ENCODE peak calls at places on chromosomes 3 and 15, in five cellular contexts. One of them, this sample, is unnamed.

GRCh38 chr3:103421460-103421859 is 986.6 kb downstream of the ZPLD1 start:
- DNase-seq in B cell: no peak
- DNase-seq in neural crest cell: no peak
- DNase-seq in epithelial cell of esophagus: no peak
- DNase-seq in A549: no peak
- DNase-seq in this sample: no peak

GRCh38 chr3:12224181-12225147 is 64.4 kb upstream of the PPARG start:
- DNase-seq in B cell: no peak
- DNase-seq in A549: peak
- DNase-seq in neural crest cell: no peak
- DNase-seq in epithelial cell of esophagus: peak
- DNase-seq in this sample: peak

GRCh38 chr3:55267206-55267930 is 219.7 kb downstream of the WNT5A start:
- DNase-seq in neural crest cell: no peak
- DNase-seq in epithelial cell of esophagus: no peak
- DNase-seq in B cell: no peak
- DNase-seq in A549: no peak
- DNase-seq in this sample: no peak

GRCh38 chr3:54988302-54989022 is 60.6 kb upstream of the LRTM1 start:
- DNase-seq in A549: no peak
- DNase-seq in B cell: no peak
- DNase-seq in epithelial cell of esophagus: peak
- DNase-seq in neural crest cell: no peak
- DNase-seq in this sample: peak

GRCh38 chr15:60972301-60972700 is 256.8 kb downstream of the RORA start:
- DNase-seq in B cell: no peak
- DNase-seq in epithelial cell of esophagus: peak
- DNase-seq in A549: no peak
- DNase-seq in neural crest cell: no peak
- DNase-seq in this sample: no peak

GRCh38 chr15:57220220-57220619 is 156.1 kb upstream of the CGNL1 start:
- DNase-seq in neural crest cell: no peak
- DNase-seq in epithelial cell of esophagus: no peak
- DNase-seq in A549: no peak
- DNase-seq in B cell: no peak
- DNase-seq in this sample: no peak

GRCh38 chr15:59751552-59752413 is 62.7 kb upstream of the BNIP2 start:
- DNase-seq in neural crest cell: no peak
- DNase-seq in B cell: no peak
- DNase-seq in A549: peak
- DNase-seq in epithelial cell of esophagus: peak
- DNase-seq in this sample: no peak

GRCh38 chr3:187979543-187979942 is 174.4 kb upstream of the LPP start:
- DNase-seq in A549: no peak
- DNase-seq in B cell: peak
- DNase-seq in neural crest cell: no peak
- DNase-seq in epithelial cell of esophagus: no peak
- DNase-seq in this sample: no peak

GRCh38 chr3:124993462-124993861 is 58.9 kb upstream of the MUC13 start:
- DNase-seq in neural crest cell: no peak
- DNase-seq in B cell: no peak
- DNase-seq in epithelial cell of esophagus: no peak
- DNase-seq in A549: no peak
- DNase-seq in this sample: no peak

GRCh38 chr15:32692286-32692685 is 25.5 kb upstream of the GREM1 start:
- DNase-seq in epithelial cell of esophagus: no peak
- DNase-seq in B cell: no peak
- DNase-seq in A549: no peak
- DNase-seq in neural crest cell: no peak
- DNase-seq in this sample: no peak

GRCh38 chr15:60528530-60528929 is 49.6 kb upstream of the ICE2 start:
- DNase-seq in neural crest cell: no peak
- DNase-seq in epithelial cell of esophagus: peak
- DNase-seq in A549: peak
- DNase-seq in B cell: no peak
- DNase-seq in this sample: no peak

GRCh38 chr15:101578443-101578894 is 73.7 kb downstream of the TM2D3 start:
- DNase-seq in epithelial cell of esophagus: peak
- DNase-seq in neural crest cell: peak
- DNase-seq in A549: peak
- DNase-seq in B cell: no peak
- DNase-seq in this sample: no peak

DNA sequence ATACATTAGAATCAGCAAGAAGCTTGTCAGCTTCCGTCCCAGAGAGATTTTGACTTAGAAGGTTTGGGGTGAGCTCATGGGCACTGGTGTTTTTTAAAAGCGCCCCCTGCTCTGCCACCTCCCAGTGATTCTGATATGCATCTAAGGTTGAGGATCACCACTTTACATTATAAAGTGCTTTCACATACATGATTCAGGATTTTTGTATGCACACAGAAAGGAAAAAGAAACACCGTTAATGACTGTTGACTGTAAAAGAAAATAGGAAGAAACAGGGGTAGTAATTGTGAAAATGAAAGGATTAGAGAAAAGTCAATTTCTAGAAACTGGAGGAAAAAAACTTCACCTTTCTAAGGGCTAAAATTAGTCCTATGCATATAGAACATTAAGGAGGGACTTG is 104.9 kb upstream of the ZBED2 start:
- DNase-seq in A549: no peak
- DNase-seq in B cell: no peak
- DNase-seq in neural crest cell: no peak
- DNase-seq in epithelial cell of esophagus: no peak
- DNase-seq in this sample: no peak
- TF ChIP-seq CTCF in A549: no peak
- TF ChIP-seq CTCF in B cell: no peak
- TF ChIP-seq CTCF in neural crest cell: no peak
- TF ChIP-seq CTCF in epithelial cell of esophagus: no peak
- TF ChIP-seq CTCF in this sample: no peak

GRCh38 chr3:65338571-65338970 is 650.8 kb upstream of the ADAMTS9 start:
- DNase-seq in epithelial cell of esophagus: peak
- DNase-seq in neural crest cell: no peak
- DNase-seq in B cell: no peak
- DNase-seq in A549: no peak
- DNase-seq in this sample: no peak

GRCh38 chr3:65335587-65335986 is 647.8 kb upstream of the ADAMTS9 start:
- DNase-seq in epithelial cell of esophagus: no peak
- DNase-seq in A549: no peak
- DNase-seq in B cell: no peak
- DNase-seq in neural crest cell: no peak
- DNase-seq in this sample: no peak

GRCh38 chr3:65331730-65332129 is 643.9 kb upstream of the ADAMTS9 start:
- DNase-seq in epithelial cell of esophagus: peak
- DNase-seq in B cell: no peak
- DNase-seq in A549: no peak
- DNase-seq in neural crest cell: no peak
- DNase-seq in this sample: no peak

GRCh38 chr3:65330072-65330471 is 642.3 kb upstream of the ADAMTS9 start:
- DNase-seq in neural crest cell: no peak
- DNase-seq in epithelial cell of esophagus: no peak
- DNase-seq in A549: no peak
- DNase-seq in B cell: no peak
- DNase-seq in this sample: no peak

GRCh38 chr3:65334045-65334665 is 646.4 kb upstream of the ADAMTS9 start:
- DNase-seq in B cell: no peak
- DNase-seq in neural crest cell: peak
- DNase-seq in epithelial cell of esophagus: no peak
- DNase-seq in A549: no peak
- DNase-seq in this sample: no peak
- TF ChIP-seq CTCF in B cell: no peak
- TF ChIP-seq CTCF in neural crest cell: no peak
- TF ChIP-seq CTCF in epithelial cell of esophagus: peak
- TF ChIP-seq CTCF in A549: no peak
- TF ChIP-seq CTCF in this sample: no peak

GRCh38 chr15:75029378-75030022 is 6.1 kb downstream of the PPCDC start:
- DNase-seq in B cell: peak
- DNase-seq in A549: peak
- DNase-seq in epithelial cell of esophagus: peak
- DNase-seq in neural crest cell: peak
- DNase-seq in this sample: peak

GRCh38 chr15:75031773-75032302 is 8.4 kb downstream of the PPCDC start:
- DNase-seq in neural crest cell: no peak
- DNase-seq in B cell: no peak
- DNase-seq in A549: no peak
- DNase-seq in epithelial cell of esophagus: no peak
- DNase-seq in this sample: no peak

GRCh38 chr15:75028991-75029377 is 5.6 kb downstream of the PPCDC start:
- DNase-seq in epithelial cell of esophagus: no peak
- DNase-seq in B cell: no peak
- DNase-seq in neural crest cell: no peak
- DNase-seq in A549: no peak
- DNase-seq in this sample: no peak

GRCh38 chr15:75030023-75030413 is 6.6 kb downstream of the PPCDC start:
- DNase-seq in A549: no peak
- DNase-seq in epithelial cell of esophagus: peak
- DNase-seq in neural crest cell: no peak
- DNase-seq in B cell: no peak
- DNase-seq in this sample: no peak

GRCh38 chr15:75030424-75030823 is 7.0 kb downstream of the PPCDC start:
- DNase-seq in neural crest cell: no peak
- DNase-seq in A549: peak
- DNase-seq in epithelial cell of esophagus: no peak
- DNase-seq in B cell: no peak
- DNase-seq in this sample: no peak
- TF ChIP-seq CTCF in neural crest cell: no peak
- TF ChIP-seq CTCF in A549: no peak
- TF ChIP-seq CTCF in epithelial cell of esophagus: no peak
- TF ChIP-seq CTCF in B cell: no peak
- TF ChIP-seq CTCF in this sample: no peak

DNA sequence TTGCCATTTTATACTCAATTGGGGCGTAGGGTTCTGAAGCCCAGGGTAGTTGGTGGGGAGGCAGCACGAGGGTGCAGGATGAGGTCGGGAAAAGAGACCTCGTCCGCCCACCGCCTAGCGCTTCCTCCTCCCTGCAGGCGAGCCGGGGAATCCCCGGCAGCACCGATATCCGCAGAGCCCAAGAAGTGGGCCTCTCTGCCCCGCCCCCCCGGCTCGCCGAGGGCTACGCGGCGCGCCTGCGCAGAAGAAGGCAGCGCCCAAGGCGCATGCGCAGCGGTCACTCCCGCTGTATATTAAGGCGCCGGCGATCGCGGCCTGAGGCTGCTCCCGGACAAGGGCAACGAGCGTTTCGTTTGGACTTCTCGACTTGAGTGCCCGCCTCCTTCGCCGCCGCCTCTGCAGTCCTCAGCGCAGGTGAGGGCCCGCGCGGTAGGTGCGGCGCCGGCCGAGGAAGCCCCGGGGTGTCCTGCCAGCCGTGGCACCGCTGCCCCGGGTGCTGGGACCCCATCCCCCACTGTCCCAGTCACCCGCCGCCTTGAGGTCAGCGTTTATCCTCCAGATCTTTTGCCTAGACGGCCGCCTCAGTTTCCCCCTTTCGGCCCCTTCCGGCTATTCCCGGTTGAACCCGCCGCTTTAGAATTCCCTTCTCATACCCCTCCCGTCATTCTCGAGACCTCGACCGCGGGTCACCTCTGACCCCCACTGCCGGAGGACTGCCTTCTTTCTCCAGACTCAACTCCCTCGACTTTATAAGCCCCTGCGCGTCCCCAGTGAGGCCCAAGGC is at the start of gene ALAS1:
- DNase-seq in neural crest cell: peak
- DNase-seq in B cell: peak
- DNase-seq in A549: peak
- DNase-seq in epithelial cell of esophagus: peak
- DNase-seq in this sample: peak
- TF ChIP-seq CTCF in neural crest cell: peak
- TF ChIP-seq CTCF in B cell: no peak
- TF ChIP-seq CTCF in A549: no peak
- TF ChIP-seq CTCF in epithelial cell of esophagus: no peak
- TF ChIP-seq CTCF in this sample: no peak

GRCh38 chr3:5041315-5041714 is 62.1 kb downstream of the BHLHE40 start:
- DNase-seq in B cell: no peak
- DNase-seq in epithelial cell of esophagus: no peak
- DNase-seq in neural crest cell: no peak
- DNase-seq in A549: no peak
- DNase-seq in this sample: no peak
- TF ChIP-seq CTCF in B cell: no peak
- TF ChIP-seq CTCF in epithelial cell of esophagus: no peak
- TF ChIP-seq CTCF in neural crest cell: no peak
- TF ChIP-seq CTCF in A549: no peak
- TF ChIP-seq CTCF in this sample: no peak

This sample was measured in omental fat pad.